ENCODE peak calls at places on chromosomes 2 and 18, in ten cellular contexts. One of them, this sample, is unnamed.

GRCh38 chr18:6747646-6748045 is 18.1 kb downstream of the ARHGAP28 start:
- DNase-seq in dorsolateral prefrontal cortex: no peak
- DNase-seq in thoracic aorta: no peak
- DNase-seq in esophagus squamous epithelium: no peak
- DNase-seq in aorta: no peak
- DNase-seq in OCI-LY7: no peak
- DNase-seq in SJCRH30: peak; percentile 58
- DNase-seq in right cardiac atrium: no peak
- DNase-seq in testis: no peak
- DNase-seq in lower lobe of right lung: no peak
- DNase-seq in this sample: no peak

GRCh38 chr2:5694016-5694690 is 2.0 kb downstream of the SOX11 start:
- DNase-seq in dorsolateral prefrontal cortex: no peak
- DNase-seq in thoracic aorta: no peak
- DNase-seq in esophagus squamous epithelium: no peak
- DNase-seq in aorta: no peak
- DNase-seq in OCI-LY7: peak; percentile 81
- DNase-seq in SJCRH30: peak; percentile 38
- DNase-seq in right cardiac atrium: no peak
- DNase-seq in testis: no peak
- DNase-seq in lower lobe of right lung: no peak
- DNase-seq in this sample: no peak

GRCh38 chr2:222024934-222025890 is 273.6 kb downstream of the PAX3 start:
- DNase-seq in dorsolateral prefrontal cortex: no peak
- DNase-seq in thoracic aorta: no peak
- DNase-seq in esophagus squamous epithelium: no peak
- DNase-seq in aorta: no peak
- DNase-seq in OCI-LY7: peak; percentile 14
- DNase-seq in SJCRH30: peak; percentile 22
- DNase-seq in right cardiac atrium: no peak
- DNase-seq in testis: peak; percentile 17
- DNase-seq in lower lobe of right lung: no peak
- DNase-seq in this sample: no peak

GRCh38 chr2:239644016-239644415 is 243.2 kb upstream of the HDAC4 start:
- DNase-seq in dorsolateral prefrontal cortex: no peak
- DNase-seq in thoracic aorta: no peak
- DNase-seq in esophagus squamous epithelium: no peak
- DNase-seq in aorta: no peak
- DNase-seq in OCI-LY7: no peak
- DNase-seq in SJCRH30: peak; percentile 31
- DNase-seq in right cardiac atrium: no peak
- DNase-seq in testis: no peak
- DNase-seq in lower lobe of right lung: no peak
- DNase-seq in this sample: no peak

GRCh38 chr18:7488571-7488970 is 78.5 kb upstream of the PTPRM start:
- DNase-seq in dorsolateral prefrontal cortex: no peak
- DNase-seq in thoracic aorta: no peak
- DNase-seq in esophagus squamous epithelium: no peak
- DNase-seq in aorta: no peak
- DNase-seq in OCI-LY7: no peak
- DNase-seq in SJCRH30: no peak
- DNase-seq in right cardiac atrium: no peak
- DNase-seq in testis: no peak
- DNase-seq in lower lobe of right lung: no peak
- DNase-seq in this sample: no peak

GRCh38 chr2:33552758-33553461 is 46.2 kb downstream of the FAM98A start:
- DNase-seq in dorsolateral prefrontal cortex: no peak
- DNase-seq in thoracic aorta: no peak
- DNase-seq in esophagus squamous epithelium: no peak
- DNase-seq in aorta: no peak
- DNase-seq in OCI-LY7: no peak
- DNase-seq in SJCRH30: no peak
- DNase-seq in right cardiac atrium: no peak
- DNase-seq in testis: no peak
- DNase-seq in lower lobe of right lung: no peak
- DNase-seq in this sample: no peak

GRCh38 chr2:172749377-172749776 is 13.7 kb downstream of the RAPGEF4 start:
- DNase-seq in dorsolateral prefrontal cortex: no peak
- DNase-seq in thoracic aorta: no peak
- DNase-seq in esophagus squamous epithelium: no peak
- DNase-seq in aorta: no peak
- DNase-seq in OCI-LY7: no peak
- DNase-seq in SJCRH30: no peak
- DNase-seq in right cardiac atrium: no peak
- DNase-seq in testis: no peak
- DNase-seq in lower lobe of right lung: no peak
- DNase-seq in this sample: no peak

GRCh38 chr2:145724499-145724898 is 1204.6 kb upstream of the ZEB2 start:
- DNase-seq in dorsolateral prefrontal cortex: no peak
- DNase-seq in thoracic aorta: no peak
- DNase-seq in esophagus squamous epithelium: no peak
- DNase-seq in aorta: no peak
- DNase-seq in OCI-LY7: no peak
- DNase-seq in SJCRH30: no peak
- DNase-seq in right cardiac atrium: no peak
- DNase-seq in testis: no peak
- DNase-seq in lower lobe of right lung: no peak
- DNase-seq in this sample: no peak

GRCh38 chr2:169513926-169514325 is 4.4 kb downstream of the KLHL41 start:
- DNase-seq in dorsolateral prefrontal cortex: no peak
- DNase-seq in thoracic aorta: no peak
- DNase-seq in esophagus squamous epithelium: no peak
- DNase-seq in aorta: no peak
- DNase-seq in OCI-LY7: no peak
- DNase-seq in SJCRH30: peak; percentile 85
- DNase-seq in right cardiac atrium: no peak
- DNase-seq in testis: no peak
- DNase-seq in lower lobe of right lung: no peak
- DNase-seq in this sample: no peak

GRCh38 chr2:85785027-85785822 is 31.4 kb downstream of the ATOH8 start:
- DNase-seq in dorsolateral prefrontal cortex: no peak
- DNase-seq in thoracic aorta: no peak
- DNase-seq in esophagus squamous epithelium: no peak
- DNase-seq in aorta: peak; percentile 86
- DNase-seq in OCI-LY7: no peak
- DNase-seq in SJCRH30: peak; percentile 96
- DNase-seq in right cardiac atrium: peak; percentile 92
- DNase-seq in testis: no peak
- DNase-seq in lower lobe of right lung: peak; percentile 68
- DNase-seq in this sample: no peak

GRCh38 chr2:42045389-42045788 is 2.4 kb upstream of the PKDCC start:
- DNase-seq in dorsolateral prefrontal cortex: no peak
- DNase-seq in thoracic aorta: no peak
- DNase-seq in esophagus squamous epithelium: no peak
- DNase-seq in aorta: no peak
- DNase-seq in OCI-LY7: no peak
- DNase-seq in SJCRH30: no peak
- DNase-seq in right cardiac atrium: no peak
- DNase-seq in testis: no peak
- DNase-seq in lower lobe of right lung: no peak
- DNase-seq in this sample: no peak

GRCh38 chr2:10204326-10205200 is 82.0 kb downstream of the RRM2 start:
- DNase-seq in dorsolateral prefrontal cortex: no peak
- DNase-seq in thoracic aorta: no peak
- DNase-seq in esophagus squamous epithelium: no peak
- DNase-seq in aorta: no peak
- DNase-seq in OCI-LY7: no peak
- DNase-seq in SJCRH30: no peak
- DNase-seq in right cardiac atrium: no peak
- DNase-seq in testis: no peak
- DNase-seq in lower lobe of right lung: peak; percentile 40
- DNase-seq in this sample: no peak
- H3K27ac ChIP-seq in dorsolateral prefrontal cortex: no peak overlapping the region
- H3K27ac ChIP-seq in thoracic aorta: no peak overlapping the region
- H3K27ac ChIP-seq in esophagus squamous epithelium: no peak overlapping the region
- H3K27ac ChIP-seq in aorta: no peak overlapping the region
- H3K27ac ChIP-seq in OCI-LY7: no peak overlapping the region
- H3K27ac ChIP-seq in SJCRH30: no peak overlapping the region
- H3K27ac ChIP-seq in right cardiac atrium: no peak overlapping the region
- H3K27ac ChIP-seq in testis: no peak overlapping the region
- H3K27ac ChIP-seq in lower lobe of right lung: no peak overlapping the region
- H3K27ac ChIP-seq in this sample: no peak overlapping the region

DNA sequence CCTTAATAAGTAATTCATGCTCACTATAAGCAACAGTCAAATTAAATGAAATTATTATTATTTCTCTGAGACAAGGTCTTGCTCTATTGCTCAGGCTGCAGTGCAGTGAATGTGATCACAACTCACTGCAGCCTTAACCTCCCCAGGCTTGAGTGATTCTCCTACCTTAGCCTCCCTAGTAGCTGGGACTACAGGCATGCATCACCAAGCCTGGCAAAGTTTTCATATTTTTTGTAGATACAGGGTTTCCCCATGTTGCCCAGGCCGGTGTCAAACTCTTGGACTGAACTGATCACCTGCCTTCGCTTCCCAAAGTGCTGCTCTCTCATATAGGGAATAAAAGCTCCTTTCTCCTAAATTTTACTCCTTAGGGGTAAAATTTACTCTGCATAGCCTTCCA is 74.9 kb upstream of the GAREM1 start:
- DNase-seq in dorsolateral prefrontal cortex: no peak
- DNase-seq in thoracic aorta: no peak
- DNase-seq in esophagus squamous epithelium: no peak
- DNase-seq in aorta: no peak
- DNase-seq in OCI-LY7: no peak
- DNase-seq in SJCRH30: no peak
- DNase-seq in right cardiac atrium: no peak
- DNase-seq in testis: no peak
- DNase-seq in lower lobe of right lung: no peak
- DNase-seq in this sample: no peak
- H3K4me3 ChIP-seq in dorsolateral prefrontal cortex: no peak overlapping the region
- H3K4me3 ChIP-seq in thoracic aorta: no peak overlapping the region
- H3K4me3 ChIP-seq in esophagus squamous epithelium: no peak overlapping the region
- H3K4me3 ChIP-seq in aorta: no peak overlapping the region
- H3K4me3 ChIP-seq in OCI-LY7: no peak overlapping the region
- H3K4me3 ChIP-seq in SJCRH30: no peak overlapping the region
- H3K4me3 ChIP-seq in right cardiac atrium: no peak overlapping the region
- H3K4me3 ChIP-seq in testis: no peak overlapping the region
- H3K4me3 ChIP-seq in lower lobe of right lung: no peak overlapping the region
- H3K4me3 ChIP-seq in this sample: no peak overlapping the region

GRCh38 chr2:191048073-191048472 is 34.1 kb upstream of the STAT1 start:
- DNase-seq in dorsolateral prefrontal cortex: no peak
- DNase-seq in thoracic aorta: no peak
- DNase-seq in esophagus squamous epithelium: no peak
- DNase-seq in aorta: no peak
- DNase-seq in OCI-LY7: no peak
- DNase-seq in SJCRH30: no peak
- DNase-seq in right cardiac atrium: no peak
- DNase-seq in testis: no peak
- DNase-seq in lower lobe of right lung: no peak
- DNase-seq in this sample: no peak

GRCh38 chr2:191051177-191051576 is 37.2 kb upstream of the STAT1 start:
- DNase-seq in dorsolateral prefrontal cortex: no peak
- DNase-seq in thoracic aorta: no peak
- DNase-seq in esophagus squamous epithelium: no peak
- DNase-seq in aorta: no peak
- DNase-seq in OCI-LY7: no peak
- DNase-seq in SJCRH30: no peak
- DNase-seq in right cardiac atrium: no peak
- DNase-seq in testis: no peak
- DNase-seq in lower lobe of right lung: no peak
- DNase-seq in this sample: no peak

GRCh38 chr2:191050640-191050987 is 36.6 kb upstream of the STAT1 start:
- DNase-seq in dorsolateral prefrontal cortex: no peak
- DNase-seq in thoracic aorta: no peak
- DNase-seq in esophagus squamous epithelium: no peak
- DNase-seq in aorta: no peak
- DNase-seq in OCI-LY7: no peak
- DNase-seq in SJCRH30: no peak
- DNase-seq in right cardiac atrium: no peak
- DNase-seq in testis: no peak
- DNase-seq in lower lobe of right lung: no peak
- DNase-seq in this sample: no peak

GRCh38 chr2:191051825-191052778 is 38.1 kb upstream of the STAT1 start:
- DNase-seq in dorsolateral prefrontal cortex: no peak
- DNase-seq in thoracic aorta: no peak
- DNase-seq in esophagus squamous epithelium: no peak
- DNase-seq in aorta: no peak
- DNase-seq in OCI-LY7: peak; percentile 61
- DNase-seq in SJCRH30: no peak
- DNase-seq in right cardiac atrium: no peak
- DNase-seq in testis: no peak
- DNase-seq in lower lobe of right lung: no peak
- DNase-seq in this sample: no peak

GRCh38 chr2:191049728-191050639 is 36.0 kb upstream of the STAT1 start:
- DNase-seq in dorsolateral prefrontal cortex: no peak
- DNase-seq in thoracic aorta: no peak
- DNase-seq in esophagus squamous epithelium: no peak
- DNase-seq in aorta: no peak
- DNase-seq in OCI-LY7: peak; percentile 57
- DNase-seq in SJCRH30: no peak
- DNase-seq in right cardiac atrium: no peak
- DNase-seq in testis: no peak
- DNase-seq in lower lobe of right lung: no peak
- DNase-seq in this sample: no peak
- H3K27ac ChIP-seq in dorsolateral prefrontal cortex: no peak overlapping the region
- H3K27ac ChIP-seq in thoracic aorta: no peak overlapping the region
- H3K27ac ChIP-seq in esophagus squamous epithelium: peak overlapping the region; percentile 62
- H3K27ac ChIP-seq in aorta: no peak overlapping the region
- H3K27ac ChIP-seq in OCI-LY7: peak overlapping the region; percentile 22
- H3K27ac ChIP-seq in SJCRH30: no peak overlapping the region
- H3K27ac ChIP-seq in right cardiac atrium: no peak overlapping the region
- H3K27ac ChIP-seq in testis: no peak overlapping the region
- H3K27ac ChIP-seq in lower lobe of right lung: no peak overlapping the region
- H3K27ac ChIP-seq in this sample: peak overlapping the region; percentile 28

GRCh38 chr2:20012032-20012281 is 511 bp downstream of the MATN3 start:
- DNase-seq in dorsolateral prefrontal cortex: no peak
- DNase-seq in thoracic aorta: no peak
- DNase-seq in esophagus squamous epithelium: no peak
- DNase-seq in aorta: no peak
- DNase-seq in OCI-LY7: no peak
- DNase-seq in SJCRH30: no peak
- DNase-seq in right cardiac atrium: no peak
- DNase-seq in testis: no peak
- DNase-seq in lower lobe of right lung: no peak
- DNase-seq in this sample: no peak

GRCh38 chr2:20011276-20012031 is 1.0 kb downstream of the MATN3 start:
- DNase-seq in dorsolateral prefrontal cortex: no peak
- DNase-seq in thoracic aorta: no peak
- DNase-seq in esophagus squamous epithelium: no peak
- DNase-seq in aorta: no peak
- DNase-seq in OCI-LY7: no peak
- DNase-seq in SJCRH30: no peak
- DNase-seq in right cardiac atrium: no peak
- DNase-seq in testis: no peak
- DNase-seq in lower lobe of right lung: no peak
- DNase-seq in this sample: no peak

GRCh38 chr2:20013061-20013721 is 723 bp upstream of the MATN3 start:
- DNase-seq in dorsolateral prefrontal cortex: no peak
- DNase-seq in thoracic aorta: no peak
- DNase-seq in esophagus squamous epithelium: no peak
- DNase-seq in aorta: no peak
- DNase-seq in OCI-LY7: no peak
- DNase-seq in SJCRH30: no peak
- DNase-seq in right cardiac atrium: no peak
- DNase-seq in testis: no peak
- DNase-seq in lower lobe of right lung: no peak
- DNase-seq in this sample: no peak

GRCh38 chr2:20015482-20016083 is 3.1 kb upstream of the MATN3 start:
- DNase-seq in dorsolateral prefrontal cortex: no peak
- DNase-seq in thoracic aorta: no peak
- DNase-seq in esophagus squamous epithelium: no peak
- DNase-seq in aorta: no peak
- DNase-seq in OCI-LY7: peak; percentile 57
- DNase-seq in SJCRH30: peak; percentile 15
- DNase-seq in right cardiac atrium: no peak
- DNase-seq in testis: no peak
- DNase-seq in lower lobe of right lung: no peak
- DNase-seq in this sample: no peak

GRCh38 chr2:20012282-20013060 is at the start of gene MATN3:
- DNase-seq in dorsolateral prefrontal cortex: no peak
- DNase-seq in thoracic aorta: no peak
- DNase-seq in esophagus squamous epithelium: no peak
- DNase-seq in aorta: peak; percentile 80
- DNase-seq in OCI-LY7: no peak
- DNase-seq in SJCRH30: peak; percentile 19
- DNase-seq in right cardiac atrium: peak; percentile 73
- DNase-seq in testis: peak; percentile 31
- DNase-seq in lower lobe of right lung: peak; percentile 71
- DNase-seq in this sample: no peak
- H3K4me3 ChIP-seq in dorsolateral prefrontal cortex: peak within 1 kb of the TSS; percentile 61
- H3K4me3 ChIP-seq in thoracic aorta: peak within 1 kb of the TSS; percentile 88
- H3K4me3 ChIP-seq in esophagus squamous epithelium: peak within 1 kb of the TSS; percentile 57
- H3K4me3 ChIP-seq in aorta: peak within 1 kb of the TSS; percentile 15
- H3K4me3 ChIP-seq in OCI-LY7: no peak within 1 kb of the TSS
- H3K4me3 ChIP-seq in SJCRH30: peak within 1 kb of the TSS; percentile 56
- H3K4me3 ChIP-seq in right cardiac atrium: peak within 1 kb of the TSS; percentile 58
- H3K4me3 ChIP-seq in testis: peak within 1 kb of the TSS; percentile 50
- H3K4me3 ChIP-seq in lower lobe of right lung: peak within 1 kb of the TSS; percentile 61
- H3K4me3 ChIP-seq in this sample: peak within 1 kb of the TSS; percentile 56

This sample was measured in right atrium auricular region.